ENCODE peak calls at places on chromosomes 7 and 10, in four cellular contexts. One of them, this sample, is unnamed.

GRCh38 chr7:40747856-40748255 is 613.1 kb downstream of the SUGCT start:
- DNase-seq in WTC11: no peak
- DNase-seq in GM12878: no peak
- DNase-seq in K562: no peak
- DNase-seq in this sample: no peak

GRCh38 chr7:22723171-22723601 is 3.8 kb upstream of the IL6 start:
- DNase-seq in K562: peak; percentile 8
- DNase-seq in WTC11: no peak
- DNase-seq in GM12878: no peak
- DNase-seq in this sample: no peak

GRCh38 chr7:100819586-100819985 is 7.7 kb downstream of the EPHB4 start:
- DNase-seq in GM12878: no peak
- DNase-seq in K562: no peak
- DNase-seq in WTC11: no peak
- DNase-seq in this sample: peak; percentile 42

GRCh38 chr7:119232091-119232490 is 1007.6 kb downstream of the ANKRD7 start:
- DNase-seq in K562: no peak
- DNase-seq in GM12878: no peak
- DNase-seq in WTC11: no peak
- DNase-seq in this sample: no peak

GRCh38 chr7:103445228-103446020 is 583 bp downstream of the SLC26A5 start:
- DNase-seq in GM12878: no peak
- DNase-seq in K562: no peak
- DNase-seq in WTC11: peak; percentile 41
- DNase-seq in this sample: peak; percentile 86

GRCh38 chr7:22654836-22655235 is 72.2 kb upstream of the IL6 start:
- DNase-seq in WTC11: no peak
- DNase-seq in GM12878: no peak
- DNase-seq in K562: no peak
- DNase-seq in this sample: no peak

GRCh38 chr10:17617031-17617911 is at the start of gene HACD1:
- DNase-seq in K562: peak; percentile 66
- DNase-seq in WTC11: peak; percentile 78
- DNase-seq in GM12878: no peak
- DNase-seq in this sample: peak; percentile 98

GRCh38 chr10:78806805-78807221 is 262.0 kb upstream of the ZMIZ1 start:
- DNase-seq in WTC11: no peak
- DNase-seq in GM12878: no peak
- DNase-seq in K562: no peak
- DNase-seq in this sample: no peak

GRCh38 chr7:28684729-28685211 is 272.5 kb downstream of the CREB5 start:
- DNase-seq in K562: no peak
- DNase-seq in WTC11: no peak
- DNase-seq in GM12878: no peak
- DNase-seq in this sample: no peak

GRCh38 chr7:133888061-133888930 is 238.8 kb upstream of the LRGUK start:
- DNase-seq in WTC11: no peak
- DNase-seq in GM12878: no peak
- DNase-seq in K562: no peak
- DNase-seq in this sample: no peak

GRCh38 chr10:27865221-27865635 is 119.6 kb upstream of the MKX start:
- DNase-seq in K562: no peak
- DNase-seq in GM12878: no peak
- DNase-seq in WTC11: no peak
- DNase-seq in this sample: no peak

GRCh38 chr7:94414481-94414880 is 19.8 kb downstream of the COL1A2 start:
- DNase-seq in K562: no peak
- DNase-seq in GM12878: no peak
- DNase-seq in WTC11: no peak
- DNase-seq in this sample: no peak

DNA sequence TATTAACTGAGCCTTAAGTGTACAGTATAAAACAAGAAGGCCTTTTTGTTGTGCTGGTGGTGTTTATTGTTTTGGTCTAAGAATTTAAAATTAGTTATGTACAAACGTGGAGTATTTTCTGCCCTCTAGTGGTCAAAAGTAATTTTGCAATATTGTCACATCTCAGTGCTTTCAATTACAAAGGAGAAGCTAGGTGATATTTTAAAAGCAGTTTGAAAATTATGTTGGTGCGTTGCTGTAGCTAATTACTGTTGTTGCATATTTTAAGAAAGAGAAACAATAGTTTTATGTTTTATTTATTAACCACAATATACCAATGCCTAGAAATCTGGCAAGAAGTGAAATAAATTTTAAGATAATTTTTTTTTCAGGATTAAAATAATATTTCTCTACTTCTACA is 11.4 kb downstream of the NPVF start:
- DNase-seq in WTC11: no peak
- DNase-seq in K562: peak; percentile 22
- DNase-seq in GM12878: peak; percentile 11
- DNase-seq in this sample: peak; percentile 48
- TF ChIP-seq USF2 in WTC11: no peak
- TF ChIP-seq USF2 in K562: no peak
- TF ChIP-seq USF2 in GM12878: no peak
- TF ChIP-seq USF2 in this sample: no peak

GRCh38 chr10:49109669-49110335 is 5.5 kb downstream of the VSTM4 start:
- DNase-seq in K562: no peak
- DNase-seq in WTC11: no peak
- DNase-seq in GM12878: no peak
- DNase-seq in this sample: peak; percentile 77
- TF ChIP-seq USF1 in K562: no peak
- TF ChIP-seq USF1 in WTC11: no peak
- TF ChIP-seq USF1 in GM12878: no peak
- TF ChIP-seq USF1 in this sample: no peak

GRCh38 chr7:93148135-93148534 is at the start of gene SAMD9L:
- DNase-seq in WTC11: no peak
- DNase-seq in K562: no peak
- DNase-seq in GM12878: no peak
- DNase-seq in this sample: no peak
- TF ChIP-seq USF2 in WTC11: no peak
- TF ChIP-seq USF2 in K562: no peak
- TF ChIP-seq USF2 in GM12878: no peak
- TF ChIP-seq USF2 in this sample: no peak

DNA sequence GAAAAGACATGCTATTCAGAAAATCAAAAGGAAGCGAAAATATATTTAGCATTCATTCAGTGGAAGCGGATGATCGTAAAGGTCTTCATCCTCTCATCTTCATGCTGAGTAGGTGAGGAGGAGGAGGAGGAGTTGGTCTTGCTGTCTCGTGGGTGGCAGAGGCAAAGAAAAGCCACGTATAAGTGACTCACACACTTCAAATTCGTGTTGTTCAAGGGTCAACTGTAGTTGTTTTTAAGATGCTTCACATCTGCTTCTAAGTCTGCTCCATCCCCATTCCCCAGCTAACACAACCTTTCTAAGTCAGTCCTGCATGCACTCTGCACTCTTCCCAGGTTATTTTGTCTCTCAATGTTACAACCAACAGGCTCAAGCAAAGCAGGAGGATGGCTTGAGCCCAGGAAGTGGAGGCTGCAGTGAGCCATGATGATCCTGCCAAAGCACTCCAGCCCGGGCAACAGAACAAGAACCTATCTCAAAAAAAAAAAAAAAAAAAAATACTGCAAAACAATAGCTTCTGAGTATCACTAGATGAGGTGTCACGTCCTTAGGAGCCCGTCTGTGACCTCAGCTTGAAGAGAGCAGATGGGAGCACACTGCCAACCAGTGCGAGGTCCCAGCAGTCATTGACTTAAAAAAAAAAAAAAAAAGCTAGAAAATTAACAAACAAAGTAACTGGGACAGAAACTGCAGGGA is 70.5 kb downstream of the SFMBT2 start:
- DNase-seq in K562: no peak
- DNase-seq in GM12878: no peak
- DNase-seq in WTC11: no peak
- DNase-seq in this sample: no peak
- TF ChIP-seq USF1 in K562: no peak
- TF ChIP-seq USF1 in GM12878: no peak
- TF ChIP-seq USF1 in WTC11: no peak
- TF ChIP-seq USF1 in this sample: no peak

DNA sequence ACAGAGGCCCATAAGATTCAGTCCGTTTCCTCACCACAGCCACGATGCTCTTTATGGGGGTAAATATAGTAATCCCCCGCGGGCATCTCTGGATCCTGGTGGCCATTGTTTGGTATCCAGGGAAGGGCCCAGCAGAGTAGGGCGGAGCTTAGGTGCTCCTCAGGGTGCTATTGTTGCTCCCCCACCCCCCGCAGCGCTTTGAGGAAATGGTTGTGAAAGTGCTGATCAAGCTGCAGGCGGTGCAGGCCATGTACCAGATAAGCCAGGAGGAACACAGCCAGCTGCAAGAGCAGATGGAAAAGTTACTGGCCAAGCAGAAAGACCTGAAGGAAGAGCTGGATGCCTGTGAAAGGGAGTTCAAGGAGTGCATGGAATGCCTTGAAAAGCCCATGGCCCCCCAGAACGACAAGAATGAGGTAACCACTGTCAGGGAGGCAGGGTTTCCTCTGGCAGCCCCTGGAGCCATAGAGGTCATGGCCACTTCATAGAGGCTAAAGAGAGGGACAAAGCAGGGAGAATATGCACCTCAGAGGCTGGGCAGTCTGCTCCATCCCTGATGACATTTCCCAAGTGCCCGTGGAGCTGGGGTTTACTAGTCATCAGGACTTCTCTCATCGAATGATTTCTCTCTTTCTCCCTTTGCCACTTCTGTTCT is 17.6 kb upstream of the FLNC start:
- DNase-seq in GM12878: no peak
- DNase-seq in K562: peak; percentile 94
- DNase-seq in WTC11: no peak
- DNase-seq in this sample: no peak
- TF ChIP-seq USF2 in GM12878: no peak
- TF ChIP-seq USF2 in K562: no peak
- TF ChIP-seq USF2 in WTC11: no peak
- TF ChIP-seq USF2 in this sample: no peak

GRCh38 chr7:39686261-39686924 is 63.0 kb downstream of the RALA start:
- DNase-seq in K562: no peak
- DNase-seq in WTC11: no peak
- DNase-seq in GM12878: peak; percentile 47
- DNase-seq in this sample: no peak
- TF ChIP-seq USF1 in K562: no peak
- TF ChIP-seq USF1 in WTC11: no peak
- TF ChIP-seq USF1 in GM12878: no peak
- TF ChIP-seq USF1 in this sample: no peak

GRCh38 chr10:102017295-102017694 is 38.7 kb downstream of the ARMH3 start:
- DNase-seq in GM12878: no peak
- DNase-seq in K562: no peak
- DNase-seq in WTC11: no peak
- DNase-seq in this sample: no peak

GRCh38 chr10:102024799-102025198 is 31.2 kb downstream of the ARMH3 start:
- DNase-seq in GM12878: no peak
- DNase-seq in K562: no peak
- DNase-seq in WTC11: no peak
- DNase-seq in this sample: no peak

GRCh38 chr10:102016416-102016815 is 39.6 kb downstream of the ARMH3 start:
- DNase-seq in K562: no peak
- DNase-seq in WTC11: no peak
- DNase-seq in GM12878: no peak
- DNase-seq in this sample: no peak

DNA sequence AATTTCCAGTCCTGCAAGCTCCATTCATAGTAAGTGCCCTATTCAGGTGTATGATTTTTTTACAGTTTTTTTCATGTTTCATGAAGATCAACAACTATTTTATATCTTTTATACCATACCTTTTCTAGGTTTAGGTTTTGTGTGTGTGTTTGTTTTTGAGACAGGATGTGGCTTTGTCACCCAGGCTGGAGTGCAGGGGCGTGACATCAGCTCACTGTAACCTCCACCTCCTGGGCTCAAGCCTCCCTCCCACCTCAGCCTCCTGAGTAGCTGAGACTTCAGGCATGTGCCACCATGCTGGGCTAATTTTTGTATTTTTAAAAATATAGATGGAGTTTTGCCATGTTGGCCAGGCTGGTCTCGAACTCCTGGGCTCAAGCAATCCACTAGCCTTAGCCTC is 35.0 kb downstream of the ARMH3 start:
- DNase-seq in WTC11: no peak
- DNase-seq in K562: no peak
- DNase-seq in GM12878: no peak
- DNase-seq in this sample: no peak
- TF ChIP-seq USF2 in WTC11: no peak
- TF ChIP-seq USF2 in K562: no peak
- TF ChIP-seq USF2 in GM12878: no peak
- TF ChIP-seq USF2 in this sample: no peak

DNA sequence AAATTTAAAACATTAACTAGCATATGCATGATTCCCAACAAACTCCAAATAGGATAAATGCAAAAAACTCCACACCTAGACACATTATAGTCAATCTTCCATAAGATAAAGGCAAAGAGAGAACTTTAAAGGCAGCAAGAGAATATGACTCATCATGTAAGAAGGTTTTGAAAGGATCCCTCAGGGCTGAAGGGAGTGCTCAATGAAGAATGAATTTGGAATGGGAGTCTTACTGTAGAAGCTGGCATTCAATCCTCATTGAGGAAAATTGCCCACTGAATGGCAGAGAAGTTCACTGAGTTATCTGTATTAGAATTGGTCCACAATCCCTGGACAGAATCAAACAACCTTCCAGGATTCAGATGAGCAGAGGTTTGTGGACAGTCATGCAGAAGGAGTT is 26.1 kb upstream of the ZNF365 start:
- DNase-seq in K562: no peak
- DNase-seq in WTC11: no peak
- DNase-seq in GM12878: no peak
- DNase-seq in this sample: no peak
- TF ChIP-seq USF1 in K562: no peak
- TF ChIP-seq USF1 in WTC11: no peak
- TF ChIP-seq USF1 in GM12878: no peak
- TF ChIP-seq USF1 in this sample: no peak

DNA sequence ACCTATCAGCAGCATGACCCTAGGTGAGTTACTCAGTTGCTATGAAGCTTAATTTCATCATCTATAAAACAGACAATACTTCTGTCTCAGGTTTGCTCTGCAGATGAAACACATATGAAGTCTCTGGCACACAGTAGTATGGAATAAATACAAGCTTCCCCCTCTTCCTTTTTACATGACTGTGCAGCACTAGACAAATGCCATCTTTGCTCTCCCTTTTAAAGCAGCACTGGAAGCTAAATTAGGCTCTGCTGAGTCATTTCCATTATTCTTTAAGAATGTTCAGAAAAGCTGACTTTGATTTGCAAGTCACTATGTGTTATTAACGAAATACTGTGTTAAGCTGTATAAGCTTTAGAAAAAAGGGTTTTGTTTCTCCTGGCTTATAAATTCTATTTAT is 40.6 kb upstream of the ANAPC16 start:
- DNase-seq in WTC11: no peak
- DNase-seq in K562: no peak
- DNase-seq in GM12878: peak; percentile 34
- DNase-seq in this sample: no peak
- TF ChIP-seq USF2 in WTC11: no peak
- TF ChIP-seq USF2 in K562: no peak
- TF ChIP-seq USF2 in GM12878: no peak
- TF ChIP-seq USF2 in this sample: no peak

GRCh38 chr10:100802196-100802595 is 56.8 kb downstream of the PAX2 start:
- DNase-seq in GM12878: no peak
- DNase-seq in K562: no peak
- DNase-seq in WTC11: no peak
- DNase-seq in this sample: no peak

GRCh38 chr10:100799881-100800280 is 54.5 kb downstream of the PAX2 start:
- DNase-seq in WTC11: no peak
- DNase-seq in GM12878: no peak
- DNase-seq in K562: no peak
- DNase-seq in this sample: no peak

GRCh38 chr10:100802607-100803006 is 57.2 kb downstream of the PAX2 start:
- DNase-seq in K562: no peak
- DNase-seq in GM12878: no peak
- DNase-seq in WTC11: no peak
- DNase-seq in this sample: no peak

GRCh38 chr10:100803481-100803880 is 58.1 kb downstream of the PAX2 start:
- DNase-seq in WTC11: no peak
- DNase-seq in GM12878: no peak
- DNase-seq in K562: no peak
- DNase-seq in this sample: no peak

GRCh38 chr10:100800931-100801330 is 55.5 kb downstream of the PAX2 start:
- DNase-seq in GM12878: no peak
- DNase-seq in K562: no peak
- DNase-seq in WTC11: no peak
- DNase-seq in this sample: no peak
- TF ChIP-seq USF1 in GM12878: no peak
- TF ChIP-seq USF1 in K562: no peak
- TF ChIP-seq USF1 in WTC11: no peak
- TF ChIP-seq USF1 in this sample: no peak